ENCODE peak calls at places on chromosomes 12 and 14, in four cellular contexts. T, E, V and W are unnamed samples.

GRCh38 chr14:31261859-31262739 is 54.5 kb upstream of the HECTD1 start:
- DNase-seq in E (no peak), V (no peak), T (no peak), W (no peak)

GRCh38 chr12:81668475-81668874 is 90.7 kb downstream of the PPFIA2 start:
- DNase-seq in T (no peak), V (no peak), E (peak), W (no peak)

GRCh38 chr14:65945333-65945732 is 532.8 kb downstream of the FUT8 start:
- DNase-seq in T (no peak), V (no peak), E (no peak), W (no peak)

GRCh38 chr12:47752121-47752520 is 6.6 kb downstream of the RAPGEF3 start:
- DNase-seq in T (no peak), V (no peak), E (no peak), W (no peak)

GRCh38 chr14:68784995-68785816 is 7.7 kb downstream of the ZFP36L1 start:
- DNase-seq in E (no peak), T (no peak), V (no peak), W (no peak)

GRCh38 chr12:76627346-76628135 is 68.0 kb upstream of the OSBPL8 start:
- DNase-seq in T (no peak), E (no peak), V (no peak), W (no peak)

GRCh38 chr12:1836241-1836803 is 16.0 kb downstream of the LRTM2 start:
- DNase-seq in E (no peak), V (no peak), T (no peak), W (no peak)

GRCh38 chr14:56065621-56066295 is 52.5 kb upstream of the PELI2 start:
- DNase-seq in V (no peak), T (no peak), E (no peak), W (no peak)

GRCh38 chr12:124863409-124864325 is at the start of gene SCARB1:
- DNase-seq in T (peak), V (peak), E (peak), W (peak)

GRCh38 chr14:90093942-90094595 is 32.3 kb downstream of the KCNK13 start:
- DNase-seq in V (no peak), T (no peak), E (no peak), W (no peak)

GRCh38 chr12:29726321-29726692 is 57.4 kb downstream of the TMTC1 start:
- DNase-seq in V (no peak), T (no peak), E (no peak), W (no peak)

GRCh38 chr12:3680919-3681594 is 71.9 kb downstream of the CRACR2A start:
- DNase-seq in T (no peak), E (no peak), V (no peak), W (no peak)

GRCh38 chr14:102592969-102593840 is 756 bp downstream of the RCOR1 start:
- DNase-seq in T (no peak), V (peak), E (no peak), W (peak)

GRCh38 chr12:99658950-99659349 is 11.4 kb downstream of the GARIN6 start:
- DNase-seq in V (no peak), T (no peak), E (no peak), W (no peak)
- TF ChIP-seq CTCF in V (peak), T (no peak), E (peak), W (no peak)

GRCh38 chr12:6279631-6280030 is 30.9 kb upstream of the PLEKHG6 start:
- DNase-seq in T (no peak), V (no peak), E (no peak), W (no peak)

GRCh38 chr12:6279256-6279628 is 31.2 kb upstream of the PLEKHG6 start:
- DNase-seq in E (no peak), T (no peak), V (no peak), W (no peak)

GRCh38 chr12:6277982-6278438 is 32.5 kb upstream of the PLEKHG6 start:
- DNase-seq in E (no peak), T (no peak), V (no peak), W (no peak)

GRCh38 chr12:6280053-6280469 is 30.4 kb upstream of the PLEKHG6 start:
- DNase-seq in V (no peak), T (peak), E (peak), W (no peak)

GRCh38 chr12:6278439-6279255 is 31.8 kb upstream of the PLEKHG6 start:
- DNase-seq in T (no peak), V (peak), E (no peak), W (peak)
- TF ChIP-seq CTCF in T (peak), V (peak), E (peak), W (peak)

GRCh38 chr14:40413146-40413545 is 980.9 kb upstream of the FBXO33 start:
- DNase-seq in T (no peak), E (no peak), V (no peak), W (no peak)

GRCh38 chr14:40417777-40418401 is 985.7 kb upstream of the FBXO33 start:
- DNase-seq in V (peak), E (no peak), T (no peak), W (no peak)
- TF ChIP-seq CTCF in V (peak), E (no peak), T (peak), W (no peak)

GRCh38 chr12:46342562-46343033 is 30.0 kb downstream of the SLC38A2 start:
- DNase-seq in V (no peak), E (no peak), T (no peak), W (no peak)
- TF ChIP-seq CTCF in V (peak), E (peak), T (peak), W (peak)

GRCh38 chr12:103626498-103626897 is 39.4 kb downstream of the STAB2 start:
- DNase-seq in T (no peak), V (no peak), E (peak), W (no peak)
- TF ChIP-seq CTCF in T (no peak), V (peak), E (peak), W (no peak)

DNA sequence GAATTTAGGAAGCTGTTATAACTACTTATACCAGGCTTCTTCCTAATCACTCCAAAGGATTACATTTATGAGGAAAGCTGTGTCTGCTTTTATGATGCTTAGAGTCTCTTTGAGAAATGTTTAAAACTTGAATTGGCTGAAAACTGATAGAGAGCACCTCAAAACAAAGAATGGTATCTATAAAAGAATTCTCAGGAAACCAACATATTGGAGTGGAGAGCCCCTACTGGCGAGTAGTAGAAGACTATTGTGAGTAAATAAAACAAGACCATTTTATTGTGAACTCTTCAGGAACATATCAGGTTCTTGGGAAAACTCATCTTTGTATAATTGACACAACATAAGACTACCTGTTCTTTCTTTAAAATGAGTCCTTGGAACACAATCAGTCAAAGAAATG is 578.6 kb downstream of the RERGL start:
- DNase-seq in V (no peak), E (no peak), T (no peak), W (no peak)
- TF ChIP-seq CTCF in V (peak), E (no peak), T (no peak), W (no peak)

GRCh38 chr14:58873228-58873953 is 235.6 kb downstream of the DACT1 start:
- DNase-seq in V (no peak), E (no peak), T (no peak), W (no peak)
- TF ChIP-seq CTCF in V (no peak), E (no peak), T (no peak), W (no peak)

GRCh38 chr12:88063375-88063774 is 34.2 kb upstream of the C12orf50 start:
- DNase-seq in V (no peak), E (no peak), T (no peak), W (no peak)

GRCh38 chr12:88056571-88056970 is 27.4 kb upstream of the C12orf50 start:
- DNase-seq in T (no peak), V (no peak), E (no peak), W (no peak)

GRCh38 chr12:88062464-88062863 is 33.3 kb upstream of the C12orf50 start:
- DNase-seq in V (no peak), T (no peak), E (no peak), W (no peak)

GRCh38 chr12:88057994-88058718 is 29.0 kb upstream of the C12orf50 start:
- DNase-seq in E (no peak), T (no peak), V (no peak), W (no peak)

GRCh38 chr12:88058719-88059077 is 29.5 kb upstream of the C12orf50 start:
- DNase-seq in T (no peak), E (no peak), V (no peak), W (no peak)
- TF ChIP-seq CTCF in T (no peak), E (no peak), V (no peak), W (no peak)